ENCODE peak calls at places on chromosome 1, in six cellular contexts. One of them, this sample, is unnamed.

GRCh38 chr1:96487404-96487803 is 234.2 kb upstream of the PTBP2 start:
- DNase-seq in pancreas: no peak
- DNase-seq in GM06990: no peak
- DNase-seq in bronchial epithelial cell: no peak
- DNase-seq in retinal pigment epithelial cell: peak; percentile 67
- DNase-seq in cardiac fibroblast: peak; percentile 49
- DNase-seq in this sample: no peak

GRCh38 chr1:41371630-41372599 is 10.7 kb downstream of the FOXO6 start:
- DNase-seq in pancreas: peak; percentile 43
- DNase-seq in GM06990: no peak
- DNase-seq in bronchial epithelial cell: no peak
- DNase-seq in retinal pigment epithelial cell: no peak
- DNase-seq in cardiac fibroblast: no peak
- DNase-seq in this sample: no peak

GRCh38 chr1:202319381-202320080 is 22.2 kb downstream of the UBE2T start:
- DNase-seq in pancreas: no peak
- DNase-seq in GM06990: no peak
- DNase-seq in bronchial epithelial cell: no peak
- DNase-seq in retinal pigment epithelial cell: no peak
- DNase-seq in cardiac fibroblast: no peak
- DNase-seq in this sample: no peak

GRCh38 chr1:109719337-109719837 is 7.3 kb downstream of the GSTM5 start:
- DNase-seq in pancreas: no peak
- DNase-seq in GM06990: peak; percentile 20
- DNase-seq in bronchial epithelial cell: peak; percentile 50
- DNase-seq in retinal pigment epithelial cell: no peak
- DNase-seq in cardiac fibroblast: peak; percentile 51
- DNase-seq in this sample: no peak

GRCh38 chr1:12594966-12595838 is 22.8 kb downstream of the DHRS3 start:
- DNase-seq in pancreas: peak; percentile 39
- DNase-seq in GM06990: no peak
- DNase-seq in bronchial epithelial cell: no peak
- DNase-seq in retinal pigment epithelial cell: peak; percentile 79
- DNase-seq in cardiac fibroblast: peak; percentile 88
- DNase-seq in this sample: no peak

GRCh38 chr1:89973481-89974127 is 21.3 kb upstream of the ZNF326 start:
- DNase-seq in pancreas: no peak
- DNase-seq in GM06990: no peak
- DNase-seq in bronchial epithelial cell: no peak
- DNase-seq in retinal pigment epithelial cell: no peak
- DNase-seq in cardiac fibroblast: no peak
- DNase-seq in this sample: no peak

GRCh38 chr1:155801149-155801548 is 55.9 kb downstream of the GON4L start:
- DNase-seq in pancreas: no peak
- DNase-seq in GM06990: no peak
- DNase-seq in bronchial epithelial cell: peak; percentile 80
- DNase-seq in retinal pigment epithelial cell: peak; percentile 8
- DNase-seq in cardiac fibroblast: peak; percentile 23
- DNase-seq in this sample: no peak

GRCh38 chr1:31927661-31927980 is 10.5 kb downstream of the PTP4A2 start:
- DNase-seq in pancreas: no peak
- DNase-seq in GM06990: no peak
- DNase-seq in bronchial epithelial cell: no peak
- DNase-seq in retinal pigment epithelial cell: no peak
- DNase-seq in cardiac fibroblast: no peak
- DNase-seq in this sample: no peak

GRCh38 chr1:89149229-89149628 is 23.3 kb upstream of the GBP2 start:
- DNase-seq in pancreas: no peak
- DNase-seq in GM06990: no peak
- DNase-seq in bronchial epithelial cell: peak; percentile 10
- DNase-seq in retinal pigment epithelial cell: no peak
- DNase-seq in cardiac fibroblast: peak; percentile 54
- DNase-seq in this sample: no peak

GRCh38 chr1:160149235-160149634 is 2.2 kb upstream of the ATP1A4 start:
- DNase-seq in pancreas: no peak
- DNase-seq in GM06990: no peak
- DNase-seq in bronchial epithelial cell: peak; percentile 44
- DNase-seq in retinal pigment epithelial cell: no peak
- DNase-seq in cardiac fibroblast: no peak
- DNase-seq in this sample: no peak

GRCh38 chr1:241645199-241645598 is 5.0 kb upstream of the CHML start:
- DNase-seq in pancreas: no peak
- DNase-seq in GM06990: no peak
- DNase-seq in bronchial epithelial cell: no peak
- DNase-seq in retinal pigment epithelial cell: no peak
- DNase-seq in cardiac fibroblast: peak; percentile 32
- DNase-seq in this sample: no peak

GRCh38 chr1:222914861-222915632 is 100.2 kb downstream of the DISP1 start:
- DNase-seq in pancreas: no peak
- DNase-seq in GM06990: no peak
- DNase-seq in bronchial epithelial cell: peak; percentile 90
- DNase-seq in retinal pigment epithelial cell: no peak
- DNase-seq in cardiac fibroblast: peak; percentile 91
- DNase-seq in this sample: no peak

GRCh38 chr1:109927908-109928307 is 17.3 kb downstream of the CSF1 start:
- DNase-seq in pancreas: peak; percentile 75
- DNase-seq in GM06990: no peak
- DNase-seq in bronchial epithelial cell: no peak
- DNase-seq in retinal pigment epithelial cell: no peak
- DNase-seq in cardiac fibroblast: peak; percentile 97
- DNase-seq in this sample: peak; percentile 73

GRCh38 chr1:48338257-48338656 is 115.7 kb downstream of the SLC5A9 start:
- DNase-seq in pancreas: no peak
- DNase-seq in GM06990: no peak
- DNase-seq in bronchial epithelial cell: no peak
- DNase-seq in retinal pigment epithelial cell: no peak
- DNase-seq in cardiac fibroblast: no peak
- DNase-seq in this sample: no peak

GRCh38 chr1:184383772-184384323 is 3.0 kb upstream of the C1orf21 start:
- DNase-seq in pancreas: no peak
- DNase-seq in GM06990: no peak
- DNase-seq in bronchial epithelial cell: no peak
- DNase-seq in retinal pigment epithelial cell: no peak
- DNase-seq in cardiac fibroblast: no peak
- DNase-seq in this sample: no peak

GRCh38 chr1:181557313-181557712 is 74.0 kb downstream of the CACNA1E start:
- DNase-seq in pancreas: no peak
- DNase-seq in GM06990: no peak
- DNase-seq in bronchial epithelial cell: no peak
- DNase-seq in retinal pigment epithelial cell: no peak
- DNase-seq in cardiac fibroblast: no peak
- DNase-seq in this sample: no peak

GRCh38 chr1:216140650-216141547 is 282.3 kb downstream of the USH2A start:
- DNase-seq in pancreas: no peak
- DNase-seq in GM06990: no peak
- DNase-seq in bronchial epithelial cell: no peak
- DNase-seq in retinal pigment epithelial cell: no peak
- DNase-seq in cardiac fibroblast: no peak
- DNase-seq in this sample: no peak

GRCh38 chr1:36609241-36610027 is 126.7 kb upstream of the CSF3R start:
- DNase-seq in pancreas: peak; percentile 22
- DNase-seq in GM06990: peak; percentile 17
- DNase-seq in bronchial epithelial cell: peak; percentile 37
- DNase-seq in retinal pigment epithelial cell: peak; percentile 5
- DNase-seq in cardiac fibroblast: peak; percentile 50
- DNase-seq in this sample: peak; percentile 10

GRCh38 chr1:118947003-118947765 is 41.0 kb downstream of the TBX15 start:
- DNase-seq in pancreas: no peak
- DNase-seq in GM06990: no peak
- DNase-seq in bronchial epithelial cell: peak; percentile 8
- DNase-seq in retinal pigment epithelial cell: no peak
- DNase-seq in cardiac fibroblast: peak; percentile 18
- DNase-seq in this sample: no peak

GRCh38 chr1:231799363-231799986 is 172.9 kb downstream of the DISC1 start:
- DNase-seq in pancreas: no peak
- DNase-seq in GM06990: no peak
- DNase-seq in bronchial epithelial cell: no peak
- DNase-seq in retinal pigment epithelial cell: no peak
- DNase-seq in cardiac fibroblast: peak; percentile 75
- DNase-seq in this sample: no peak

DNA sequence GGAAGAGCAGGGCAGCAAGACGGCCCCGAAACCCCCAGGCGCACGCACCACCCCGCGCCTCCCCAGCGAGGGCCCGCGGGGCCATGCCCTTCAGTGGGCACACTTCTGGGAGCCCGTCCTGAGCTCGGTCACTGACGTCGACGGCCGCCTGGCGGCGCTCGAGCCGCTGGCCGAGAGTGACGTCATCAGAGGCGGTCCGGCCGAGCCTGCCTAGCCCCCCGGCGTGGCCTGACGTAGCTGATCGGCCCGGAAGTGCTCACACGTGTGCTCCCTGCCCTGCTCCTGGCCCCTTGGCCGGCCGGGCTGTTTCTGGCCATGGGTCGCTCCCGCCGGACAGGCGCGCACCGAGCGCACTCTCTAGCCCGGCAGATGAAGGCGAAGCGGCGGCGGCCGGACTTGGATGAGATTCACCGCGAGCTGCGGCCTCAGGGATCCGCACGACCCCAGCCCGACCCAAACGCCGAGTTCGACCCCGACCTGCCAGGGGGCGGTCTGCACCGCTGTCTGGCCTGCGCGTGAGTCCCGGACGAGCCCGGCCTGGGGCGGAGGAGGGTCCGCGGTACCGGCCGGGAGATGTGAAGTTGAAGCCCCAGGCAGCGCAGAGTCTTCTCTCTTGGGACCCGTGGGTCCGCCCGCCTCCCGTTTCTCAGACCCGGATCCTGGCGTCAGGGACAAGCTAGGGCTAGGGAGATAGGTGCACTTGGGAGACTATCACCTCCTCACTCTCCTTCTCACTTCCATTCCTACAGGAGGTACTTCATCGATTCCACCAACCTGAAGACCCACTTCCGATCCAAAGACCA is at the start of gene ZNF593:
- DNase-seq in pancreas: peak; percentile 93
- DNase-seq in GM06990: peak; percentile 94
- DNase-seq in bronchial epithelial cell: peak; percentile 72
- DNase-seq in retinal pigment epithelial cell: peak; percentile 64
- DNase-seq in cardiac fibroblast: peak; percentile 95
- DNase-seq in this sample: no peak
- TF ChIP-seq CTCF in pancreas: peak; percentile 91
- TF ChIP-seq CTCF in GM06990: peak; percentile 99
- TF ChIP-seq CTCF in bronchial epithelial cell: peak; percentile 97
- TF ChIP-seq CTCF in retinal pigment epithelial cell: peak; percentile 88
- TF ChIP-seq CTCF in cardiac fibroblast: peak; percentile 78
- TF ChIP-seq CTCF in this sample: peak; percentile 71

DNA sequence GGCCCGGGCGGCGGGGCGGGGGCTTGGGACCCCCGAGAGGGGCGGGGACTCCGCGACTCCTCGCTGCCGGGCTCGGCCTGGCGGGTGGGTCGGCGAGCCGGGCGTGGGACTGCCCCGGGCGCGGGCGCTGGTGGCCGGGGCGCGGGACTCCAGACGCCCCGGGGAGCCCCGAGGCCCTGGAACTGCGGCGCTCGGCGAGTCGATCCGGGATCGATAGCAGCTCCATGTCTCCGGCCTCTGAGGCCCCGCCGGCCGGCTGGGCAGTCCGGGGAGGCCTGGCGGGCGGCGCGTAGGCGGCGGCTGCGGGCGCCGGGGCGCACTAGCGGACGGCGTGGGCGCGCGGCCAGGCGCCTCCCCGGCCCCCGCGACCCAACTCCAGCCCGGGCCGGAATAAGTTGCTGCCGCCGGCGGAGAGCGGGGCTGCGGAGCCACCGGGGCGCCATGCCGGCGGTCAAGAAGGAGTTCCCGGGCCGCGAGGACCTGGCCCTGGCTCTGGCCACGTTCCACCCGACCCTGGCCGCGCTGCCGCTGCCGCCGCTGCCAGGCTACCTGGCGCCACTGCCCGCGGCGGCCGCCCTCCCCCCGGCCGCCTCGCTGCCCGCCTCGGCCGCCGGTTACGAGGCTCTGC is 382 bp downstream of the SAMD11 start:
- DNase-seq in pancreas: no peak
- DNase-seq in GM06990: no peak
- DNase-seq in bronchial epithelial cell: no peak
- DNase-seq in retinal pigment epithelial cell: no peak
- DNase-seq in cardiac fibroblast: no peak
- DNase-seq in this sample: no peak
- H3K4me3 ChIP-seq in pancreas: peak overlapping the region; percentile 30
- H3K4me3 ChIP-seq in GM06990: no peak overlapping the region
- H3K4me3 ChIP-seq in bronchial epithelial cell: peak overlapping the region; percentile 10
- H3K4me3 ChIP-seq in retinal pigment epithelial cell: peak overlapping the region; percentile 56
- H3K4me3 ChIP-seq in cardiac fibroblast: peak overlapping the region; percentile 14
- H3K4me3 ChIP-seq in this sample: peak overlapping the region; percentile 49

DNA sequence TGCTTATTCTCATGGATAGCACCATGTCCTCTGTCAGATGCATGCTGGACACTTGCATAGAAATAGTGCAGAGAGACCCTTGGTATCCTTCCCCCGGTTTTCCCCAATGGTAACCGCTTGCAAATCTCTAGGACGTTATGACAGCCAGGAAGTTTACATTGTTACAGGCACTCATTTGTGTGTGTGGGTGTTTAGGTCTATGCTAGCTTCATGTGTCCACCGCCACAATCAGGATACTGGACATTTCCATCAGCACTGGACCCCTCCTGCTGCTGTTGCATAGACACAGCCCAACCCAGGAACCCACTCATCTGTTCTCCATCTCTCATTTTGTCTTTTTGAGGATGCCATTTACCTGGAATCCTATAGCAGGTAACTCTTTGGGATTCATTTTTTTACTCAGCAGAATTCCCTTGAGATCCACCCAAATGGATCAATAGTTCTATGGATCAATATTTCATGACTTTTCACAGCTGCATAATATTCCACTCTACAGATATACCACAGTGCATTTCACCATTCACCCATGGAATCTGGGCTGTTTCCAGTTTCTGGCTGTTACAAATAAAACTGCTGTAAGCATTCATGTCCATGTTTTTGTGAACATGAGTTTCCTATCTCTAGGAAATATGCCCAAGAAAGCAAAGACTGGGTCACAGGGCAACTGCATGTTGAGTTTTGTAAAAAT is 6.6 kb upstream of the WNT9A start:
- DNase-seq in pancreas: no peak
- DNase-seq in GM06990: no peak
- DNase-seq in bronchial epithelial cell: no peak
- DNase-seq in retinal pigment epithelial cell: no peak
- DNase-seq in cardiac fibroblast: no peak
- DNase-seq in this sample: no peak
- TF ChIP-seq CTCF in pancreas: no peak
- TF ChIP-seq CTCF in GM06990: no peak
- TF ChIP-seq CTCF in bronchial epithelial cell: no peak
- TF ChIP-seq CTCF in retinal pigment epithelial cell: no peak
- TF ChIP-seq CTCF in cardiac fibroblast: no peak
- TF ChIP-seq CTCF in this sample: no peak

DNA sequence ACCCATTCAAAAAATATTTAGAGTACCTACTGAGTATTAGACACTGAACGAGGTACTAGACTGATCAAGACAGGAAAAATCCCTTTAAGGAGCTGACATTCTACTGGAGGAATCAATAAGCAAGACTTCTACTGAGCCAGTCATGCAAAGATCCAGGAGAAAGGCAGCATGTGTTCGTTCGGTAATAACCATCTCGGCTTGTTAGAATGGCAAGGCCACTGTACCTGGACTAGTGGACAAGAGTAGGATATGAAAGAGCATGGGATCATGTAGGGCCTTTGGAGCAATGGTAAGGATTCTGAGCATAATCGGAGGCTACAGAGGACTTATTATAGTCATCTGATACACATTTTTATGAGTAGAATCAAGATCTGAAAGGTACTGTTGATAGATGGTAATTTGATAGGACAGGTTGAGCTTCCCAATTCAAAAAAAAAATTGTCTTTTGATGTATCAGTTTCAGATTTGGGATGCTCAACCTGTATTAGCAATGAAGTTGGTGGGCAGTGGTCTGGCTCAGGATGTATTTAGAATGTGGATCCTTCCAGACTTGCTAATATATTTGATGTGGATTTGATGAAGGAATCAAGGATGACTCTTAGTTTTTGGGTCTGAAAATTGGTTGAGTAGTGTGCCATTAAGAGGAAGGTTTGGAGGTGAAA is 2.3 kb downstream of the COX20 start:
- DNase-seq in pancreas: no peak
- DNase-seq in GM06990: no peak
- DNase-seq in bronchial epithelial cell: no peak
- DNase-seq in retinal pigment epithelial cell: no peak
- DNase-seq in cardiac fibroblast: no peak
- DNase-seq in this sample: no peak
- H3K4me3 ChIP-seq in pancreas: no peak overlapping the region
- H3K4me3 ChIP-seq in GM06990: peak overlapping the region; percentile 31
- H3K4me3 ChIP-seq in bronchial epithelial cell: no peak overlapping the region
- H3K4me3 ChIP-seq in retinal pigment epithelial cell: no peak overlapping the region
- H3K4me3 ChIP-seq in cardiac fibroblast: peak overlapping the region; percentile 66
- H3K4me3 ChIP-seq in this sample: peak overlapping the region; percentile 58

This sample was measured in epithelial cell of proximal tubule.